ENCODE peak calls at places on chromosome 5, in nine cellular contexts. D, Y, E, B, R, F, J, G and P are unnamed samples. For H3K4me1, the result is how much of the 10 kb centered on the place peaks cover.

GRCh38 chr5:63878788-63879187 is 83.5 kb downstream of the HTR1A start:
- DNase-seq in G (no peak), F (no peak), J (no peak), E (no peak), B (peak), Y (no peak), D (no peak), R (no peak), P (no peak)

GRCh38 chr5:149434162-149435014 is 55.3 kb upstream of the IL17B start:
- DNase-seq in B (peak), G (peak), E (peak), R (peak), D (no peak), J (peak), Y (peak), F (peak), P (peak)

GRCh38 chr5:56356121-56356875 is 123.2 kb upstream of the ANKRD55 start:
- DNase-seq in Y (no peak), B (no peak), E (no peak), G (no peak), D (peak), F (peak), R (no peak), J (no peak), P (no peak)

GRCh38 chr5:141672856-141673813 is 8.9 kb downstream of the ARAP3 start:
- DNase-seq in G (no peak), B (peak), Y (no peak), R (no peak), E (no peak), D (no peak), J (no peak), F (no peak), P (no peak)

GRCh38 chr5:51731641-51732040 is 348.4 kb downstream of the ISL1 start:
- DNase-seq in Y (no peak), F (no peak), D (peak), E (no peak), G (no peak), J (no peak), B (no peak), R (no peak), P (no peak)

GRCh38 chr5:172453206-172453985 is 929 bp downstream of the SH3PXD2B start:
- DNase-seq in F (peak), J (no peak), D (peak), R (peak), E (peak), B (peak), Y (peak), G (peak), P (no peak)

GRCh38 chr5:141869514-141869913 is 8.7 kb downstream of the PCDH1 start:
- DNase-seq in R (no peak), Y (no peak), J (no peak), F (no peak), B (no peak), G (no peak), D (peak), E (no peak), P (no peak)

GRCh38 chr5:8633706-8634105 is 764.8 kb downstream of the MTRR start:
- DNase-seq in G (peak), E (no peak), F (peak), J (no peak), R (peak), D (peak), Y (no peak), B (no peak), P (peak)

GRCh38 chr5:54323462-54323861 is 13.1 kb upstream of the ARL15 start:
- DNase-seq in E (no peak), F (no peak), R (no peak), B (no peak), G (no peak), D (no peak), Y (no peak), J (no peak), P (no peak)

GRCh38 chr5:95773325-95774059 is 42.4 kb downstream of the RHOBTB3 start:
- DNase-seq in R (peak), D (peak), G (peak), Y (peak), B (no peak), E (no peak), F (peak), J (peak), P (no peak)

GRCh38 chr5:175749591-175749990 is 91.7 kb downstream of the HRH2 start:
- DNase-seq in D (peak), R (no peak), J (no peak), F (no peak), E (no peak), B (no peak), Y (no peak), G (no peak), P (no peak)

GRCh38 chr5:177100714-177101121 is 14.0 kb downstream of the FGFR4 start:
- DNase-seq in G (no peak), J (no peak), F (peak), E (no peak), Y (no peak), R (no peak), B (no peak), D (no peak), P (no peak)

GRCh38 chr5:139392678-139393496 is 2.0 kb downstream of the PROB1 start:
- DNase-seq in D (no peak), R (peak), F (no peak), Y (peak), B (peak), G (no peak), J (no peak), E (no peak), P (peak)

GRCh38 chr5:154430961-154431630 is 14.7 kb upstream of the SAP30L start:
- DNase-seq in D (no peak), F (no peak), E (no peak), B (no peak), G (no peak), Y (no peak), R (no peak), J (no peak), P (no peak)

GRCh38 chr5:73152411-73153388 is 20.3 kb upstream of the TMEM174 start:
- DNase-seq in B (no peak), Y (no peak), J (no peak), R (no peak), E (no peak), F (no peak), D (no peak), G (no peak), P (no peak)

GRCh38 chr5:448766-449090 is 5.8 kb downstream of the EXOC3 start:
- DNase-seq in D (no peak), R (no peak), F (no peak), G (no peak), J (no peak), E (no peak), B (no peak), Y (no peak), P (no peak)

GRCh38 chr5:77867194-77867691 is 91.1 kb upstream of the TBCA start:
- DNase-seq in G (no peak), R (no peak), E (no peak), B (no peak), Y (peak), J (no peak), D (no peak), F (peak), P (peak)

GRCh38 chr5:1511037-1511436 is 12.7 kb downstream of the LPCAT1 start:
- DNase-seq in J (no peak), B (no peak), F (no peak), R (no peak), G (no peak), E (no peak), Y (no peak), D (no peak), P (no peak)

GRCh38 chr5:1173485-1174070 is 27.8 kb upstream of the SLC6A19 start:
- DNase-seq in R (no peak), G (no peak), B (no peak), D (no peak), J (no peak), Y (no peak), F (no peak), E (no peak), P (no peak)

GRCh38 chr5:120151181-120151580 is 312.9 kb upstream of the PRR16 start:
- DNase-seq in Y (no peak), B (no peak), G (no peak), F (peak), E (no peak), J (no peak), D (no peak), R (no peak), P (no peak)

GRCh38 chr5:149504649-149505048 is 46.6 kb downstream of the CSNK1A1 start:
- DNase-seq in E (no peak), Y (no peak), B (no peak), F (no peak), J (no peak), R (no peak), D (no peak), G (no peak), P (no peak)

GRCh38 chr5:97550164-97550563 is 367.1 kb upstream of the RIOK2 start:
- DNase-seq in E (peak), J (no peak), G (peak), F (peak), B (peak), R (peak), D (peak), Y (no peak), P (no peak)

GRCh38 chr5:155700333-155700732 is 626.6 kb upstream of the SGCD start:
- DNase-seq in R (no peak), B (peak), F (no peak), Y (peak), D (peak), G (no peak), E (no peak), J (no peak), P (peak)

GRCh38 chr5:171848487-171848886 is 62.9 kb downstream of the SMIM23 start:
- DNase-seq in F (no peak), R (no peak), E (no peak), Y (no peak), J (no peak), G (no peak), D (no peak), B (no peak), P (no peak)

GRCh38 chr5:172636279-172637050 is 4.6 kb upstream of the NEURL1B start:
- DNase-seq in F (no peak), G (no peak), E (no peak), D (no peak), Y (no peak), R (no peak), J (no peak), B (no peak), P (no peak)

GRCh38 chr5:158640581-158640980 is 459.1 kb downstream of the EBF1 start:
- DNase-seq in D (peak), R (peak), J (no peak), Y (no peak), E (no peak), B (no peak), F (peak), G (peak), P (no peak)

GRCh38 chr5:170302729-170303501 is 5.3 kb upstream of the LCP2 start:
- DNase-seq in D (no peak), B (no peak), R (no peak), Y (no peak), G (no peak), E (no peak), F (no peak), J (peak), P (peak)

GRCh38 chr5:178641711-178642110 is 14.9 kb upstream of the CLK4 start:
- DNase-seq in B (no peak), G (no peak), R (no peak), F (no peak), E (no peak), J (no peak), Y (no peak), D (no peak), P (no peak)

GRCh38 chr5:97417977-97418376 is 234.9 kb upstream of the RIOK2 start:
- DNase-seq in D (no peak), E (no peak), F (no peak), G (no peak), Y (no peak), B (no peak), R (no peak), J (no peak), P (no peak)

GRCh38 chr5:129097498-129098296 is 3.1 kb downstream of the ISOC1 start:
- DNase-seq in G (no peak), R (no peak), E (no peak), B (no peak), J (no peak), D (no peak), Y (no peak), F (no peak), P (no peak)

GRCh38 chr5:100900142-100900795 is 2.8 kb downstream of the ST8SIA4 start:
- DNase-seq in D (peak), Y (peak), J (no peak), G (peak), F (no peak), B (peak), R (peak), E (peak), P (peak)

GRCh38 chr5:154697335-154697734 is 57.8 kb upstream of the LARP1 start:
- DNase-seq in B (no peak), G (no peak), F (peak), J (no peak), Y (no peak), R (peak), E (no peak), D (no peak), P (no peak)

GRCh38 chr5:73896117-73896516 is 270.1 kb downstream of the ARHGEF28 start:
- DNase-seq in J (no peak), F (no peak), Y (no peak), R (no peak), G (no peak), D (no peak), E (no peak), B (no peak), P (no peak)

GRCh38 chr5:35026941-35027340 is 20.8 kb downstream of the AGXT2 start:
- DNase-seq in Y (no peak), J (no peak), F (no peak), R (no peak), E (no peak), G (no peak), D (no peak), B (no peak), P (no peak)

GRCh38 chr5:160339406-160340140 is 27.2 kb upstream of the CCNJL start:
- DNase-seq in G (peak), F (no peak), B (no peak), D (no peak), Y (no peak), R (peak), E (no peak), J (no peak), P (no peak)

GRCh38 chr5:4514067-4514648 is 626.0 kb upstream of the ADAMTS16 start:
- DNase-seq in G (no peak), R (no peak), J (no peak), B (no peak), E (no peak), Y (no peak), F (no peak), D (peak), P (no peak)

GRCh38 chr5:146510528-146510927 is 5.5 kb downstream of the GPR151 start:
- DNase-seq in R (peak), J (no peak), E (no peak), Y (no peak), G (peak), B (no peak), D (peak), F (peak), P (no peak)

GRCh38 chr5:61245486-61245885 is 83.2 kb upstream of the SMIM15 start:
- DNase-seq in R (peak), B (no peak), Y (no peak), D (peak), F (peak), G (peak), E (no peak), J (no peak), P (no peak)
- H3K4me2 ChIP-seq in R (peak), B (no peak), Y (no peak), D (peak), F (no peak), G (peak), E (no peak), J (no peak), P (no peak)

GRCh38 chr5:134874831-134875655 is 872 bp downstream of the TXNDC15 start:
- DNase-seq in G (peak), R (peak), Y (peak), E (no peak), D (peak), F (peak), J (peak), B (peak), P (peak)

GRCh38 chr5:134877159-134877558 is 3.0 kb downstream of the TXNDC15 start:
- DNase-seq in F (no peak), Y (no peak), E (no peak), D (no peak), B (no peak), J (peak), G (no peak), R (no peak), P (no peak)

GRCh38 chr5:134878403-134878802 is 4.2 kb downstream of the TXNDC15 start:
- DNase-seq in D (no peak), R (no peak), Y (no peak), J (no peak), G (no peak), B (no peak), F (no peak), E (no peak), P (no peak)

GRCh38 chr5:134873987-134874830 is at the start of gene TXNDC15:
- DNase-seq in J (peak), F (peak), Y (peak), E (peak), R (peak), B (peak), D (peak), G (peak), P (peak)

GRCh38 chr5:134873494-134873893 is 677 bp upstream of the TXNDC15 start:
- DNase-seq in D (no peak), E (no peak), R (no peak), F (no peak), Y (no peak), J (peak), B (peak), G (no peak), P (peak)
- H3K4me3 ChIP-seq in D (peak), E (no peak), R (no peak), F (no peak), Y (no peak), J (peak), B (no peak), G (peak), P (peak)

GRCh38 chr5:143025971-143026370 is 255.8 kb downstream of the ARHGAP26 start:
- DNase-seq in D (no peak), R (peak), J (no peak), G (peak), F (peak), Y (no peak), B (no peak), E (no peak), P (no peak)

GRCh38 chr5:143024227-143024920 is 254.2 kb downstream of the ARHGAP26 start:
- DNase-seq in Y (no peak), R (no peak), D (no peak), G (no peak), J (no peak), F (no peak), E (no peak), B (no peak), P (peak)

GRCh38 chr5:143025376-143025775 is 255.2 kb downstream of the ARHGAP26 start:
- DNase-seq in F (no peak), J (no peak), D (no peak), Y (no peak), B (no peak), G (no peak), E (no peak), R (no peak), P (no peak)

GRCh38 chr5:143023447-143024096 is 253.4 kb downstream of the ARHGAP26 start:
- DNase-seq in D (no peak), Y (no peak), F (peak), E (no peak), B (peak), J (no peak), G (no peak), R (no peak), P (peak)

GRCh38 chr5:143026380-143026779 is 256.2 kb downstream of the ARHGAP26 start:
- DNase-seq in R (no peak), F (no peak), G (no peak), E (no peak), B (no peak), Y (no peak), D (no peak), J (peak), P (no peak)
- H3K4me1 ChIP-seq in R (under half), F (under half), G (under half), E (under half), B (under half), Y (under half), D (under half), J (under half), P (half or more)

GRCh38 chr5:42876375-42876844 is 64.7 kb upstream of the SELENOP start:
- DNase-seq in J (peak), D (no peak), E (no peak), R (no peak), Y (no peak), F (no peak), G (no peak), B (no peak), P (peak)
- H3K4me2 ChIP-seq in J (peak), D (no peak), E (no peak), R (peak), Y (no peak), F (peak), G (peak), B (no peak), P (no peak)

GRCh38 chr5:180467576-180467975 is 26.6 kb upstream of the CNOT6 start:
- DNase-seq in D (no peak), J (no peak), F (no peak), Y (no peak), B (no peak), R (no peak), E (no peak), G (no peak), P (no peak)
- H3K4me3 ChIP-seq in D (no peak), J (no peak), F (no peak), Y (peak), B (no peak), R (no peak), E (no peak), G (no peak), P (no peak)